ENCODE peak calls at places on chromosomes 2 and 18, in five cellular contexts. One of them, this sample, is unnamed.

GRCh38 chr2:47595115-47595514 is 187.8 kb upstream of the MSH6 start:
- DNase-seq in K562: no peak
- DNase-seq in A549: no peak
- DNase-seq in GM12878: no peak
- DNase-seq in HepG2: no peak
- DNase-seq in this sample: no peak

GRCh38 chr2:189115126-189115525 is 64.4 kb downstream of the COL5A2 start:
- DNase-seq in A549: no peak
- DNase-seq in K562: no peak
- DNase-seq in GM12878: no peak
- DNase-seq in HepG2: no peak
- DNase-seq in this sample: no peak

GRCh38 chr18:35240664-35241522 is at the start of gene ZNF397:
- DNase-seq in A549: peak
- DNase-seq in K562: peak
- DNase-seq in HepG2: peak
- DNase-seq in GM12878: peak
- DNase-seq in this sample: peak

GRCh38 chr2:191800874-191801273 is 46.0 kb downstream of the CAVIN2 start:
- DNase-seq in HepG2: no peak
- DNase-seq in A549: no peak
- DNase-seq in GM12878: no peak
- DNase-seq in K562: no peak
- DNase-seq in this sample: no peak

GRCh38 chr2:62814132-62814531 is 108.6 kb downstream of the EHBP1 start:
- DNase-seq in K562: peak
- DNase-seq in A549: no peak
- DNase-seq in HepG2: no peak
- DNase-seq in GM12878: no peak
- DNase-seq in this sample: no peak

GRCh38 chr2:187297806-187298205 is 150.2 kb downstream of the CALCRL start:
- DNase-seq in HepG2: no peak
- DNase-seq in K562: no peak
- DNase-seq in GM12878: no peak
- DNase-seq in A549: no peak
- DNase-seq in this sample: no peak

GRCh38 chr2:238921681-238922319 is 73.9 kb downstream of the TWIST2 start:
- DNase-seq in HepG2: no peak
- DNase-seq in A549: no peak
- DNase-seq in K562: no peak
- DNase-seq in GM12878: no peak
- DNase-seq in this sample: no peak

GRCh38 chr18:9449580-9449979 is 25.7 kb upstream of the RALBP1 start:
- DNase-seq in HepG2: no peak
- DNase-seq in A549: no peak
- DNase-seq in GM12878: no peak
- DNase-seq in K562: no peak
- DNase-seq in this sample: no peak

GRCh38 chr2:211329882-211330281 is 773.5 kb downstream of the CPS1 start:
- DNase-seq in GM12878: no peak
- DNase-seq in HepG2: no peak
- DNase-seq in K562: no peak
- DNase-seq in A549: no peak
- DNase-seq in this sample: no peak

GRCh38 chr2:204434660-204435462 is 110.4 kb upstream of the PARD3B start:
- DNase-seq in HepG2: no peak
- DNase-seq in A549: no peak
- DNase-seq in K562: peak
- DNase-seq in GM12878: no peak
- DNase-seq in this sample: no peak

GRCh38 chr2:1728821-1729220 is 15.5 kb downstream of the PXDN start:
- DNase-seq in HepG2: no peak
- DNase-seq in A549: no peak
- DNase-seq in K562: no peak
- DNase-seq in GM12878: no peak
- DNase-seq in this sample: no peak

GRCh38 chr18:54140641-54141040 is 83.8 kb downstream of the MBD2 start:
- DNase-seq in K562: no peak
- DNase-seq in A549: no peak
- DNase-seq in GM12878: no peak
- DNase-seq in HepG2: no peak
- DNase-seq in this sample: no peak

GRCh38 chr18:10950876-10951630 is 198.3 kb downstream of the PIEZO2 start:
- DNase-seq in HepG2: no peak
- DNase-seq in A549: no peak
- DNase-seq in GM12878: peak
- DNase-seq in K562: no peak
- DNase-seq in this sample: no peak

GRCh38 chr2:239380831-239381708 is 19.8 kb downstream of the HDAC4 start:
- DNase-seq in GM12878: peak
- DNase-seq in K562: no peak
- DNase-seq in HepG2: no peak
- DNase-seq in A549: no peak
- DNase-seq in this sample: no peak

GRCh38 chr2:175111200-175111657 is 56.8 kb downstream of the ATF2 start:
- DNase-seq in HepG2: peak
- DNase-seq in A549: peak
- DNase-seq in GM12878: peak
- DNase-seq in K562: peak
- DNase-seq in this sample: no peak

GRCh38 chr2:30359644-30360167 is 87.3 kb upstream of the LCLAT1 start:
- DNase-seq in A549: no peak
- DNase-seq in K562: no peak
- DNase-seq in GM12878: no peak
- DNase-seq in HepG2: no peak
- DNase-seq in this sample: no peak

GRCh38 chr2:1625281-1626001 is 118.9 kb downstream of the PXDN start:
- DNase-seq in HepG2: no peak
- DNase-seq in K562: no peak
- DNase-seq in GM12878: no peak
- DNase-seq in A549: peak
- DNase-seq in this sample: peak

GRCh38 chr2:165927353-165927752 is 26.2 kb downstream of the TTC21B start:
- DNase-seq in A549: no peak
- DNase-seq in K562: no peak
- DNase-seq in GM12878: no peak
- DNase-seq in HepG2: no peak
- DNase-seq in this sample: no peak

GRCh38 chr2:2039826-2040225 is 291.2 kb downstream of the MYT1L start:
- DNase-seq in GM12878: no peak
- DNase-seq in HepG2: no peak
- DNase-seq in A549: no peak
- DNase-seq in K562: no peak
- DNase-seq in this sample: no peak

GRCh38 chr2:181258761-181259160 is 198.4 kb upstream of the ITGA4 start:
- DNase-seq in K562: no peak
- DNase-seq in HepG2: peak
- DNase-seq in A549: no peak
- DNase-seq in GM12878: no peak
- DNase-seq in this sample: no peak

GRCh38 chr2:62561586-62561985 is 55.6 kb upstream of the TMEM17 start:
- DNase-seq in GM12878: no peak
- DNase-seq in HepG2: no peak
- DNase-seq in A549: no peak
- DNase-seq in K562: no peak
- DNase-seq in this sample: no peak

GRCh38 chr2:240144649-240145261 is 4.3 kb upstream of the OTOS start:
- DNase-seq in K562: no peak
- DNase-seq in A549: no peak
- DNase-seq in GM12878: no peak
- DNase-seq in HepG2: no peak
- DNase-seq in this sample: no peak

GRCh38 chr18:12460874-12461273 is 53.1 kb downstream of the PRELID3A start:
- DNase-seq in K562: no peak
- DNase-seq in A549: no peak
- DNase-seq in HepG2: peak
- DNase-seq in GM12878: no peak
- DNase-seq in this sample: no peak

GRCh38 chr2:19504400-19505198 is 146.2 kb upstream of the OSR1 start:
- DNase-seq in GM12878: no peak
- DNase-seq in A549: peak
- DNase-seq in HepG2: peak
- DNase-seq in K562: no peak
- DNase-seq in this sample: no peak

GRCh38 chr2:190062053-190062452 is 476 bp downstream of the MSTN start:
- DNase-seq in A549: no peak
- DNase-seq in GM12878: no peak
- DNase-seq in K562: no peak
- DNase-seq in HepG2: no peak
- DNase-seq in this sample: no peak

GRCh38 chr2:148720501-148720998 is 76.0 kb downstream of the EPC2 start:
- DNase-seq in A549: no peak
- DNase-seq in GM12878: no peak
- DNase-seq in K562: no peak
- DNase-seq in HepG2: no peak
- DNase-seq in this sample: no peak

GRCh38 chr2:54240515-54241219 is 15.4 kb downstream of the TSPYL6 start:
- DNase-seq in A549: no peak
- DNase-seq in HepG2: no peak
- DNase-seq in GM12878: no peak
- DNase-seq in K562: no peak
- DNase-seq in this sample: peak
- TF ChIP-seq HDAC2 in A549: no peak
- TF ChIP-seq HDAC2 in HepG2: no peak
- TF ChIP-seq HDAC2 in GM12878: no peak
- TF ChIP-seq HDAC2 in K562: no peak
- TF ChIP-seq HDAC2 in this sample: no peak

GRCh38 chr2:12428324-12428723 is 288.4 kb upstream of the TRIB2 start:
- DNase-seq in GM12878: no peak
- DNase-seq in A549: no peak
- DNase-seq in K562: no peak
- DNase-seq in HepG2: no peak
- DNase-seq in this sample: no peak

GRCh38 chr2:12424219-12424618 is 292.5 kb upstream of the TRIB2 start:
- DNase-seq in A549: no peak
- DNase-seq in GM12878: no peak
- DNase-seq in K562: no peak
- DNase-seq in HepG2: no peak
- DNase-seq in this sample: no peak

GRCh38 chr2:12428786-12429185 is 287.9 kb upstream of the TRIB2 start:
- DNase-seq in K562: no peak
- DNase-seq in A549: no peak
- DNase-seq in GM12878: no peak
- DNase-seq in HepG2: no peak
- DNase-seq in this sample: no peak

GRCh38 chr2:12421061-12421460 is 295.7 kb upstream of the TRIB2 start:
- DNase-seq in A549: no peak
- DNase-seq in GM12878: no peak
- DNase-seq in HepG2: no peak
- DNase-seq in K562: no peak
- DNase-seq in this sample: no peak

DNA sequence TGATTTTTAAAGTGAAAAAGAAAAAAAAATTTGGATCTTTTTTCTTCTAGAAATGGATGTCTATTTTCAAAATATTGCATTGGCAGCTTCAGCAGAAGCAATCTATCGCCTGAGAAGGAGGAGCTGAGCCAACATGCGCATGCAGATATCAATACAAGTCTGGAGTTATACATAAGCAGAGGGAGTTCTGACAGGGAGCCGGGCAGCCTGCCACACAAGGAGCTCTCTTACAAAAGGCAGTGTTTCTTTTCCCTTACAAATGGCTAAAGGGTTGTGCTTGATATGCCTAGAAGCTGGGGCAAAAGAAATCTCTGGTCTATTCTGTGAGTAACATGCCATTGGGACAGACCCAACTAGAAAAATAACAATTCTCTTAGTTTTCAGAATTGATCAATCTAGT is 291.9 kb upstream of the TRIB2 start:
- DNase-seq in GM12878: no peak
- DNase-seq in A549: no peak
- DNase-seq in HepG2: no peak
- DNase-seq in K562: no peak
- DNase-seq in this sample: no peak
- TF ChIP-seq HDAC2 in GM12878: no peak
- TF ChIP-seq HDAC2 in A549: no peak
- TF ChIP-seq HDAC2 in HepG2: no peak
- TF ChIP-seq HDAC2 in K562: no peak
- TF ChIP-seq HDAC2 in this sample: no peak

GRCh38 chr2:233408366-233409285 is 54.3 kb downstream of the DGKD start:
- DNase-seq in K562: no peak
- DNase-seq in GM12878: no peak
- DNase-seq in HepG2: no peak
- DNase-seq in A549: no peak
- DNase-seq in this sample: no peak
- TF ChIP-seq HDAC2 in K562: no peak
- TF ChIP-seq HDAC2 in GM12878: no peak
- TF ChIP-seq HDAC2 in HepG2: no peak
- TF ChIP-seq HDAC2 in A549: no peak
- TF ChIP-seq HDAC2 in this sample: no peak

DNA sequence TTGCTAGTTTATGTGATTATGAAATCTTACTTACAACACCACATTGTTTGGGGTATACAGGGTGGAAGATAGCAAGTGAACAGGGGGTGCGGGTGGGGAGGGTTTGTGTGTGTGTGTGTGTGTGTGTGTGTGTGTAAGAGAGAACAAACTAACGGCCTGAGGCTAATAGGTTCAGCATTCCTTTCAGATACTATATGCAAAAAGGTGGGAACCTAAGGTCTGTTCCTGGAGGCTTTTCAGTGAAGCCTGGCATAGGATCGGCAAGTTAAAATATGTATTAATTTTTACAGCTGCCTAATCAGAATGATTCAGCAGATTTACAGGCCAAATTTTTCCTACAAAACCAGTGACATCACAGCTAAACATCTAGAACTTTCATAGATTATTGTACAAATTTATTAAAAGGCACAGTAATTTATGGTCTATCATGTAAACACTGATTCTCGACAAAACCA is 7.6 kb upstream of the SPDYA start:
- DNase-seq in GM12878: no peak
- DNase-seq in A549: no peak
- DNase-seq in K562: no peak
- DNase-seq in HepG2: no peak
- DNase-seq in this sample: no peak
- TF ChIP-seq HDAC2 in GM12878: no peak
- TF ChIP-seq HDAC2 in A549: no peak
- TF ChIP-seq HDAC2 in K562: no peak
- TF ChIP-seq HDAC2 in HepG2: no peak
- TF ChIP-seq HDAC2 in this sample: no peak

GRCh38 chr2:40315684-40316083 is 136.2 kb downstream of the SLC8A1 start:
- DNase-seq in K562: no peak
- DNase-seq in HepG2: no peak
- DNase-seq in A549: no peak
- DNase-seq in GM12878: no peak
- DNase-seq in this sample: no peak
- TF ChIP-seq HDAC2 in K562: no peak
- TF ChIP-seq HDAC2 in HepG2: no peak
- TF ChIP-seq HDAC2 in A549: no peak
- TF ChIP-seq HDAC2 in GM12878: no peak
- TF ChIP-seq HDAC2 in this sample: no peak

DNA sequence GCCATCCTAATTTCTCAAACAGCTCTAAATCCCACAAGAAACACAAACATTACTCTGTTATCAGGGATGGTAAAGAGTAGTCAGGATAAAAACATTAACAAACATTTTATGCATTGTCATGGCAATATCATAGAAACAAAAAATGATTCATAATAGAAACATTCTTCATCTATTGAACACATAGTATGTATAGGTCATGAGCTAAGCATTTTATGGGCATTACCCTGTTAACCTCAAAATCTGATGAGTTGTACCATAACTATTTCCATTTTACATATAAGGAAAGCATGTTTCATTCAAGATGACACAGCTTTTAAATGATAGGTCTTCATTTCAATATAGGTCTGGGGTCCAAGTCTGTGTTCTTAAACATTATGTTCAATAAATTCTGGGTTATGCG is 344.9 kb downstream of the RND3 start:
- DNase-seq in HepG2: no peak
- DNase-seq in K562: no peak
- DNase-seq in A549: no peak
- DNase-seq in GM12878: no peak
- DNase-seq in this sample: no peak
- TF ChIP-seq HDAC2 in HepG2: no peak
- TF ChIP-seq HDAC2 in K562: no peak
- TF ChIP-seq HDAC2 in A549: no peak
- TF ChIP-seq HDAC2 in GM12878: no peak
- TF ChIP-seq HDAC2 in this sample: no peak